ENCODE peak calls at places on chromosomes 13 and 19, in five cellular contexts. One of them, this sample, is unnamed.

GRCh38 chr19:48676887-48677286 is 4.1 kb upstream of the NTN5 start:
- DNase-seq in GM23248: no peak
- DNase-seq in tibial artery: no peak
- DNase-seq in HCT116: no peak
- DNase-seq in lung: no peak
- DNase-seq in this sample: no peak

GRCh38 chr13:110445722-110446569 is 115.6 kb downstream of the RAB20 start:
- DNase-seq in GM23248: no peak
- DNase-seq in tibial artery: peak; percentile 65
- DNase-seq in HCT116: no peak
- DNase-seq in lung: no peak
- DNase-seq in this sample: no peak

GRCh38 chr19:10238172-10238783 is 7.1 kb upstream of the S1PR2 start:
- DNase-seq in GM23248: peak; percentile 83
- DNase-seq in tibial artery: no peak
- DNase-seq in HCT116: no peak
- DNase-seq in lung: peak; percentile 68
- DNase-seq in this sample: no peak

GRCh38 chr13:42747399-42747873 is 33.9 kb upstream of the FAM216B start:
- DNase-seq in GM23248: peak; percentile 97
- DNase-seq in tibial artery: no peak
- DNase-seq in HCT116: no peak
- DNase-seq in lung: no peak
- DNase-seq in this sample: no peak

GRCh38 chr19:27750697-27751391 is 1462.1 kb downstream of the UQCRFS1 start:
- DNase-seq in GM23248: no peak
- DNase-seq in tibial artery: no peak
- DNase-seq in HCT116: no peak
- DNase-seq in lung: no peak
- DNase-seq in this sample: no peak

GRCh38 chr19:51473009-51473707 is 5.2 kb upstream of the CEACAM18 start:
- DNase-seq in GM23248: peak; percentile 75
- DNase-seq in tibial artery: peak; percentile 81
- DNase-seq in HCT116: peak; percentile 59
- DNase-seq in lung: peak; percentile 82
- DNase-seq in this sample: peak; percentile 75

GRCh38 chr19:3398114-3398899 is 31.9 kb downstream of the NFIC start:
- DNase-seq in GM23248: peak; percentile 55
- DNase-seq in tibial artery: peak; percentile 93
- DNase-seq in HCT116: no peak
- DNase-seq in lung: peak; percentile 77
- DNase-seq in this sample: no peak

GRCh38 chr13:105050696-105051095 is 1484.8 kb downstream of the EFNB2 start:
- DNase-seq in GM23248: no peak
- DNase-seq in tibial artery: no peak
- DNase-seq in HCT116: no peak
- DNase-seq in lung: no peak
- DNase-seq in this sample: no peak

GRCh38 chr13:41059466-41059865 is 1.8 kb upstream of the WBP4 start:
- DNase-seq in GM23248: peak; percentile 63
- DNase-seq in tibial artery: no peak
- DNase-seq in HCT116: no peak
- DNase-seq in lung: no peak
- DNase-seq in this sample: peak; percentile 15

GRCh38 chr13:111472083-111472482 is 151.6 kb downstream of the TEX29 start:
- DNase-seq in GM23248: no peak
- DNase-seq in tibial artery: no peak
- DNase-seq in HCT116: no peak
- DNase-seq in lung: no peak
- DNase-seq in this sample: no peak

GRCh38 chr19:480016-480855 is 16.1 kb upstream of the MADCAM1 start:
- DNase-seq in GM23248: peak; percentile 76
- DNase-seq in tibial artery: peak; percentile 77
- DNase-seq in HCT116: no peak
- DNase-seq in lung: peak; percentile 80
- DNase-seq in this sample: peak; percentile 34

GRCh38 chr19:53079313-53079924 is 23.8 kb downstream of the ZNF160 start:
- DNase-seq in GM23248: no peak
- DNase-seq in tibial artery: no peak
- DNase-seq in HCT116: no peak
- DNase-seq in lung: no peak
- DNase-seq in this sample: no peak

GRCh38 chr19:54299515-54299914 is 13.5 kb downstream of the LILRA5 start:
- DNase-seq in GM23248: no peak
- DNase-seq in tibial artery: no peak
- DNase-seq in HCT116: no peak
- DNase-seq in lung: no peak
- DNase-seq in this sample: no peak

GRCh38 chr13:99756281-99756680 is 215.3 kb downstream of the ZIC5 start:
- DNase-seq in GM23248: no peak
- DNase-seq in tibial artery: no peak
- DNase-seq in HCT116: no peak
- DNase-seq in lung: no peak
- DNase-seq in this sample: no peak

GRCh38 chr19:35272122-35272715 is 3.5 kb downstream of the USF2 start:
- DNase-seq in GM23248: no peak
- DNase-seq in tibial artery: no peak
- DNase-seq in HCT116: no peak
- DNase-seq in lung: no peak
- DNase-seq in this sample: no peak

GRCh38 chr13:97018029-97018819 is 23.9 kb upstream of the OXGR1 start:
- DNase-seq in GM23248: peak; percentile 65
- DNase-seq in tibial artery: no peak
- DNase-seq in HCT116: peak; percentile 52
- DNase-seq in lung: peak; percentile 38
- DNase-seq in this sample: peak; percentile 41

GRCh38 chr13:98798849-98799645 is 46.6 kb upstream of the SLC15A1 start:
- DNase-seq in GM23248: peak; percentile 90
- DNase-seq in tibial artery: no peak
- DNase-seq in HCT116: no peak
- DNase-seq in lung: no peak
- DNase-seq in this sample: no peak

GRCh38 chr13:99922631-99923404 is 48.7 kb downstream of the ZIC5 start:
- DNase-seq in GM23248: no peak
- DNase-seq in tibial artery: no peak
- DNase-seq in HCT116: no peak
- DNase-seq in lung: no peak
- DNase-seq in this sample: no peak

GRCh38 chr19:20078696-20079095 is 896 bp downstream of the ZNF90 start:
- DNase-seq in GM23248: peak; percentile 64
- DNase-seq in tibial artery: peak; percentile 71
- DNase-seq in HCT116: no peak
- DNase-seq in lung: peak; percentile 32
- DNase-seq in this sample: no peak

GRCh38 chr19:38769635-38770211 is 3.6 kb downstream of the LGALS7 start:
- DNase-seq in GM23248: peak; percentile 90
- DNase-seq in tibial artery: peak; percentile 89
- DNase-seq in HCT116: peak; percentile 19
- DNase-seq in lung: peak; percentile 91
- DNase-seq in this sample: peak; percentile 89

GRCh38 chr13:41384749-41385503 is 72.4 kb upstream of the RGCC start:
- DNase-seq in GM23248: peak; percentile 45
- DNase-seq in tibial artery: no peak
- DNase-seq in HCT116: no peak
- DNase-seq in lung: no peak
- DNase-seq in this sample: no peak

GRCh38 chr19:47865166-47865565 is 6.1 kb downstream of the TPRX2 start:
- DNase-seq in GM23248: no peak
- DNase-seq in tibial artery: no peak
- DNase-seq in HCT116: no peak
- DNase-seq in lung: no peak
- DNase-seq in this sample: no peak

GRCh38 chr19:7879102-7879770 is 5.0 kb upstream of the PRR36 start:
- DNase-seq in GM23248: no peak
- DNase-seq in tibial artery: no peak
- DNase-seq in HCT116: no peak
- DNase-seq in lung: no peak
- DNase-seq in this sample: no peak

GRCh38 chr19:14248578-14249011 is 42.6 kb upstream of the ADGRL1 start:
- DNase-seq in GM23248: peak; percentile 41
- DNase-seq in tibial artery: no peak
- DNase-seq in HCT116: no peak
- DNase-seq in lung: no peak
- DNase-seq in this sample: no peak

GRCh38 chr13:47000166-47000565 is 103.3 kb upstream of the HTR2A start:
- DNase-seq in GM23248: peak; percentile 74
- DNase-seq in tibial artery: no peak
- DNase-seq in HCT116: no peak
- DNase-seq in lung: no peak
- DNase-seq in this sample: no peak

GRCh38 chr13:101289764-101290163 is 126.5 kb downstream of the NALCN start:
- DNase-seq in GM23248: peak; percentile 69
- DNase-seq in tibial artery: no peak
- DNase-seq in HCT116: no peak
- DNase-seq in lung: no peak
- DNase-seq in this sample: no peak

GRCh38 chr13:36030670-36031331 is 100.4 kb downstream of the DCLK1 start:
- DNase-seq in GM23248: peak; percentile 96
- DNase-seq in tibial artery: no peak
- DNase-seq in HCT116: no peak
- DNase-seq in lung: no peak
- DNase-seq in this sample: no peak

GRCh38 chr13:84430015-84430414 is 547.7 kb upstream of the SLITRK1 start:
- DNase-seq in GM23248: peak; percentile 28
- DNase-seq in tibial artery: no peak
- DNase-seq in HCT116: no peak
- DNase-seq in lung: no peak
- DNase-seq in this sample: no peak

GRCh38 chr19:53101518-53101917 is 1.7 kb downstream of the ZNF160 start:
- DNase-seq in GM23248: peak; percentile 34
- DNase-seq in tibial artery: no peak
- DNase-seq in HCT116: no peak
- DNase-seq in lung: no peak
- DNase-seq in this sample: no peak

GRCh38 chr13:78606471-78607408 is 3.4 kb upstream of the POU4F1 start:
- DNase-seq in GM23248: no peak
- DNase-seq in tibial artery: no peak
- DNase-seq in HCT116: no peak
- DNase-seq in lung: no peak
- DNase-seq in this sample: no peak

GRCh38 chr13:29847501-29847983 is 2.9 kb downstream of the UBL3 start:
- DNase-seq in GM23248: peak; percentile 72
- DNase-seq in tibial artery: no peak
- DNase-seq in HCT116: no peak
- DNase-seq in lung: no peak
- DNase-seq in this sample: no peak

GRCh38 chr19:51161266-51161665 is 19.2 kb downstream of the SIGLEC7 start:
- DNase-seq in GM23248: no peak
- DNase-seq in tibial artery: no peak
- DNase-seq in HCT116: no peak
- DNase-seq in lung: no peak
- DNase-seq in this sample: no peak

GRCh38 chr13:95535243-95535642 is 17.3 kb upstream of the CLDN10 start:
- DNase-seq in GM23248: peak; percentile 77
- DNase-seq in tibial artery: no peak
- DNase-seq in HCT116: peak; percentile 77
- DNase-seq in lung: no peak
- DNase-seq in this sample: no peak

GRCh38 chr13:98910501-98910951 is 67.3 kb downstream of the DOCK9 start:
- DNase-seq in GM23248: peak; percentile 83
- DNase-seq in tibial artery: no peak
- DNase-seq in HCT116: peak; percentile 15
- DNase-seq in lung: no peak
- DNase-seq in this sample: peak; percentile 82

GRCh38 chr19:20179946-20180345 is 12.9 kb downstream of the ZNF486 start:
- DNase-seq in GM23248: peak; percentile 21
- DNase-seq in tibial artery: no peak
- DNase-seq in HCT116: no peak
- DNase-seq in lung: no peak
- DNase-seq in this sample: no peak

GRCh38 chr13:30142502-30143211 is 164.7 kb downstream of the KATNAL1 start:
- DNase-seq in GM23248: peak; percentile 95
- DNase-seq in tibial artery: no peak
- DNase-seq in HCT116: peak; percentile 21
- DNase-seq in lung: no peak
- DNase-seq in this sample: no peak

GRCh38 chr19:19040417-19040816 is 7.0 kb downstream of the ARMC6 start:
- DNase-seq in GM23248: peak; percentile 80
- DNase-seq in tibial artery: peak; percentile 93
- DNase-seq in HCT116: no peak
- DNase-seq in lung: peak; percentile 87
- DNase-seq in this sample: no peak

GRCh38 chr13:23288564-23288963 is 107.8 kb downstream of the SGCG start:
- DNase-seq in GM23248: peak; percentile 50
- DNase-seq in tibial artery: no peak
- DNase-seq in HCT116: no peak
- DNase-seq in lung: no peak
- DNase-seq in this sample: no peak

DNA sequence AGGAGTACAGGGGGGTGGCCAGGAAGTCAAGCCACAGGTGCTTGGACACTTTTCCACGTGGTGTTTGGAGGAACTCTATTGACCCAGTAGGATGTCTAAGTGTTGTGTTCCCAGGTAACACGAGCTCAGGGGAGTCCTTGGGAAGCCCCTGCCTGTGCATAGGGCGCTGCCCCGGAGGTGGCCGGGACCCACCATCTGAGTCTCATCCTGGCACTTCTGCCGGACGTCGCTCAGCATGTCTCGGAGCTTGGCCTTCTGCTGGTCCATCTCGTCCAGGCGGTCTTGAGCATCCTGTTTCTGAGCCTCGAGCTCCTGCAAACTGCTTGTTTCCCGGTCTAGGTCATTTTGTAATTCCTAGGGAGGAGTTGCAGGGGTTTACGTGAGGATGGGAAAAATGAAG is 67.4 kb downstream of the EPS15L1 start:
- DNase-seq in GM23248: no peak
- DNase-seq in tibial artery: no peak
- DNase-seq in HCT116: no peak
- DNase-seq in lung: no peak
- DNase-seq in this sample: no peak
- H3K4me3 ChIP-seq in GM23248: no peak overlapping the region
- H3K4me3 ChIP-seq in tibial artery: no peak overlapping the region
- H3K4me3 ChIP-seq in HCT116: no peak overlapping the region
- H3K4me3 ChIP-seq in lung: no peak overlapping the region
- H3K4me3 ChIP-seq in this sample: no peak overlapping the region

GRCh38 chr19:36489139-36489919 is at the start of gene ZNF566:
- DNase-seq in GM23248: peak; percentile 98
- DNase-seq in tibial artery: peak; percentile 93
- DNase-seq in HCT116: peak; percentile 93
- DNase-seq in lung: peak; percentile 94
- DNase-seq in this sample: peak; percentile 98
- H3K9me3 ChIP-seq in GM23248: no peaks in the 10 kb centered on the region
- H3K9me3 ChIP-seq in tibial artery: no peaks in the 10 kb centered on the region
- H3K9me3 ChIP-seq in HCT116: no peaks in the 10 kb centered on the region
- H3K9me3 ChIP-seq in lung: peaks cover 3% of the 10 kb centered on the region
- H3K9me3 ChIP-seq in this sample: peaks cover 11% of the 10 kb centered on the region

GRCh38 chr13:73394066-73394465 is 335.3 kb downstream of the KLF5 start:
- DNase-seq in GM23248: no peak
- DNase-seq in tibial artery: no peak
- DNase-seq in HCT116: no peak
- DNase-seq in lung: no peak
- DNase-seq in this sample: no peak
- H3K27ac ChIP-seq in GM23248: no peak overlapping the region
- H3K27ac ChIP-seq in tibial artery: no peak overlapping the region
- H3K27ac ChIP-seq in HCT116: no peak overlapping the region
- H3K27ac ChIP-seq in lung: no peak overlapping the region
- H3K27ac ChIP-seq in this sample: no peak overlapping the region

DNA sequence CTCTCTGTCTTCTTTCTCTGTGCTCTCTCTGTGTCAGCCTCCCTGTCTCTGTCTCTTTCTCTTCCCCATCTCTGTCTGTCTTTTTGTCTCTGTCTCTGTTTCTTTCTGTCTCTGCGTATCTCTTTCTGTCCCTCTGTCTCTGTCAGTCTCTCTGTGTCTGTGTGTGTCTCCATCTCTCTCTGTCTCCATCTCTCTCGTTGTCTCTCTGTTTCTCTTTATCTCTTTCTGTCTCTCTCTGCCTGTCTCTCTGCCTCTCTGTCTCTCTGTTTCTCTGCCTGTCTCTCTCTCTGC is 15.6 kb upstream of the TCF3 start:
- DNase-seq in GM23248: no peak
- DNase-seq in tibial artery: no peak
- DNase-seq in HCT116: no peak
- DNase-seq in lung: no peak
- DNase-seq in this sample: no peak
- H3K4me3 ChIP-seq in GM23248: no peak overlapping the region
- H3K4me3 ChIP-seq in tibial artery: no peak overlapping the region
- H3K4me3 ChIP-seq in HCT116: no peak overlapping the region
- H3K4me3 ChIP-seq in lung: no peak overlapping the region
- H3K4me3 ChIP-seq in this sample: peak overlapping the region; percentile 19